ENCODE peak calls at places on chromosomes 13 and 19, in six cellular contexts. R is WTC11, I is lower leg skin, N is tibial nerve, D is heart left ventricle, S is fibroblast of pulmonary artery. H is an unnamed sample.

GRCh38 chr13:38952827-38953226 is 37.8 kb downstream of the STOML3 start:
- DNase-seq in S (no peak), I (no peak), R (no peak), D (no peak), N (no peak), H (no peak)

GRCh38 chr13:101053289-101053688 is 363.0 kb downstream of the NALCN start:
- DNase-seq in S (no peak), N (no peak), D (no peak), I (no peak), R (no peak), H (no peak)

GRCh38 chr13:112965103-112965502 is 3.9 kb upstream of the MCF2L start:
- DNase-seq in D (peak; percentile 57), R (no peak), S (no peak), I (no peak), N (no peak), H (no peak)

GRCh38 chr13:72126424-72126823 is 259.4 kb upstream of the DACH1 start:
- DNase-seq in D (no peak), S (peak; percentile 27), N (no peak), R (no peak), I (no peak), H (no peak)

GRCh38 chr19:16527971-16528521 is 14.2 kb downstream of the CHERP start:
- DNase-seq in S (peak; percentile 27), N (no peak), D (no peak), R (peak; percentile 59), I (no peak), H (no peak)

GRCh38 chr19:3695124-3695733 is 5.0 kb downstream of the PIP5K1C start:
- DNase-seq in I (no peak), N (no peak), S (no peak), R (no peak), D (no peak), H (no peak)

GRCh38 chr13:96898212-96898611 is 96.1 kb downstream of the OXGR1 start:
- DNase-seq in I (no peak), D (no peak), R (no peak), N (no peak), S (peak; percentile 1), H (no peak)

GRCh38 chr13:98853791-98854191 is 101.3 kb upstream of the SLC15A1 start:
- DNase-seq in I (no peak), R (no peak), N (no peak), S (peak; percentile 31), D (no peak), H (no peak)

GRCh38 chr13:104114111-104114510 is 1047.9 kb upstream of the SLC10A2 start:
- DNase-seq in N (no peak), I (no peak), S (peak; percentile 73), D (no peak), R (no peak), H (no peak)

GRCh38 chr19:50209131-50209530 is 5.7 kb downstream of the MYH14 start:
- DNase-seq in N (no peak), D (no peak), S (no peak), I (no peak), R (no peak), H (no peak)

GRCh38 chr13:51168623-51169022 is 53.6 kb upstream of the FAM124A start:
- DNase-seq in I (no peak), R (no peak), S (no peak), N (no peak), D (no peak), H (no peak)

GRCh38 chr13:77692746-77693448 is 4.6 kb upstream of the SLAIN1 start:
- DNase-seq in D (no peak), R (no peak), I (no peak), S (no peak), N (no peak), H (no peak)

GRCh38 chr13:83508905-83509304 is 373.4 kb downstream of the SLITRK1 start:
- DNase-seq in N (no peak), R (no peak), D (no peak), S (no peak), I (no peak), H (no peak)

GRCh38 chr19:14116918-14117578 is 514 bp downstream of the PRKACA start:
- DNase-seq in I (no peak), D (peak; percentile 59), R (peak; percentile 32), N (no peak), S (no peak), H (no peak)

GRCh38 chr13:89465366-89465765 is 1794.2 kb downstream of the SLITRK5 start:
- DNase-seq in D (no peak), I (no peak), S (peak; percentile 7), N (no peak), R (no peak), H (no peak)

GRCh38 chr13:91045351-91046034 is 302.0 kb upstream of the MIR17HG start:
- DNase-seq in D (no peak), S (peak; percentile 14), I (no peak), R (no peak), N (no peak), H (no peak)

GRCh38 chr13:102598061-102598460 is 1.3 kb downstream of the TPP2 start:
- DNase-seq in N (no peak), S (no peak), D (no peak), I (no peak), R (no peak), H (no peak)

GRCh38 chr13:33744589-33745369 is 73.2 kb upstream of the RFC3 start:
- DNase-seq in R (no peak), S (peak; percentile 14), I (no peak), N (no peak), D (no peak), H (no peak)

GRCh38 chr19:58585442-58586130 is 12.5 kb upstream of the MZF1 start:
- DNase-seq in S (no peak), I (no peak), R (no peak), D (no peak), N (no peak), H (no peak)

GRCh38 chr13:24605923-24606372 is 74.3 kb upstream of the ATP12A start:
- DNase-seq in D (no peak), S (peak; percentile 44), I (no peak), N (no peak), R (no peak), H (no peak)

GRCh38 chr19:23686622-23687423 is at the start of gene ZNF675:
- DNase-seq in S (peak; percentile 92), R (peak; percentile 92), I (peak; percentile 94), N (peak; percentile 92), D (peak; percentile 97), H (peak; percentile 84)

GRCh38 chr13:28047784-28048388 is 52.5 kb downstream of the FLT3 start:
- DNase-seq in I (no peak), N (no peak), D (no peak), S (no peak), R (no peak), H (no peak)

GRCh38 chr19:3184847-3185481 is 766 bp upstream of the NCLN start:
- DNase-seq in S (peak; percentile 79), D (peak; percentile 88), R (peak; percentile 56), N (peak; percentile 75), I (no peak), H (no peak)

GRCh38 chr13:75316427-75316826 is 165.5 kb downstream of the TBC1D4 start:
- DNase-seq in I (no peak), D (no peak), R (no peak), S (peak; percentile 54), N (no peak), H (no peak)

DNA sequence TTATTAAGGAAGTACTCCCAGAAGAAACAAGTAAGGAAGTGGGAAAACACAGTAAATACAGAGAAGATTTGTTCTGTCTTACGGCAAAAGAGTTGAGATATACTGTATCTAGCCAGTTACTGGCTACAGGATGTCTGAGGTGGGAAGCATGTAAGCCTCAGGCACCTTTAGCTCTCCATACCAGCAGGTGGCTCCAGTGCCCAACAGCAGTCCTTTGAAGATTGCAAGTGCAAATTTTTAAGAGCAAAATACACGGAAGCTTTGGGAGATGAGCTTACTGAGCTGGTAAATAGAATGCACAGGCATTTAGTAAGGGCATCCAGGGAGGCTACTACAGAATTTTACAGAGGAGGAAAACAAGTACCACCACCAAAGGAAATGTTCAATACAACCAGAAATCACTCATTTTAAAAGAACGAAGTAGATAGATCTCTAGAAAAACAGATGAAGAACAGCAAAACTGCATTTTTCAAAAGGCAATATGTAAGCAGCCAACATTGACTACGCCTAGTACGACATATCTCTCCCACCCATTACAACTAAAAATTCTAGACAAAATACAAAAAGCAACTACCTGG is 57.9 kb upstream of the VSTM2B start:
- DNase-seq in S (peak; percentile 24), N (no peak), I (no peak), D (no peak), R (peak; percentile 44), H (no peak)
- TF ChIP-seq CTCF in S (peak; percentile 42), N (no peak), I (no peak), D (no peak), R (peak; percentile 16), H (no peak)

DNA sequence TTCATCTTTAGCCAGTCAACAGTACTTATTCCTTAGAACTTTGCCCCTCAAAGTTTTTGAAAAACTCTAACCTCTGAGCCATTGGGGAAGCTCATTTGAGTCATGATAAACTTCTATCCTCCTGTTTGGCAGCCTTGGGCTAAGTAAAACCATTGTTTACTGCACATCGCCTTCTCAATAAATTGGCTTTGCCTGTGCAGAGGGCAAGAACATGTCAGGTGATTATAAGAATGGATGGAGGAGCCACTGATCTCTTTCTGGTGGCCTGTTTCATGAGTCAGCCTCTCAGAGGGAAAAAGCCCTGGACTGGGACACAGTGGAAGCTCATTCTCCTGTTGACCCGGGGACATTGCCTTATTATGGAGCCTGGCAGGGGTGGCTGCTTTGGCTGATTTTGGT is 19.4 kb upstream of the PSG4 start:
- DNase-seq in D (no peak), R (no peak), S (no peak), I (no peak), N (no peak), H (no peak)
- TF ChIP-seq CTCF in D (no peak), R (no peak), S (no peak), I (no peak), N (no peak), H (no peak)

GRCh38 chr19:19064098-19064722 is 416 bp downstream of the SLC25A42 start:
- DNase-seq in S (no peak), I (no peak), N (no peak), D (no peak), R (no peak), H (no peak)
- TF ChIP-seq CTCF in S (peak; percentile 28), I (no peak), N (no peak), D (peak; percentile 4), R (no peak), H (peak; percentile 24)

DNA sequence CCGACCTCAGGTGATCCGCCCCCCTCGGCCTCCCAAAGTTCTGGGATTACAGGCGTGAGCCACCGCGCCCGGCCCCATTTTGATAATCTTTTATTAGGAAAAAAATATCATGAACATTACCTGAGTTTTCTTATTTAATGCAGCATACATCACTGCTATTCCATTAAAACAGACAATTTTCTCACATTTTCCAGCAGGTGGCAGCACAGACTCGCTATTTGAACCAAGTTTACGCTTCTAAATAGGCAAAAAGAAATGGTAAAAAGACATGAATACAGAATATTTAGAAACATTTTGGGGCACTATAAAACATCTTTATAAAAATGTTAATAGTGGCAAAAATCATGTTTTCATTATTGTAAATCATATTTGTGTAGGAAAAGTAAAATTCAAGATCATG is 903.1 kb downstream of the SLITRK6 start:
- DNase-seq in R (peak; percentile 47), D (no peak), I (no peak), N (no peak), S (peak; percentile 79), H (no peak)
- TF ChIP-seq CTCF in R (peak; percentile 40), D (peak; percentile 44), I (no peak), N (peak; percentile 41), S (peak; percentile 55), H (peak; percentile 72)

H was measured in CD14-positive monocyte.